ENCODE peak calls at places on chromosomes 5 and 9, in seven cellular contexts. One of them, this sample, is unnamed.

GRCh38 chr5:146426853-146427618 is 20.1 kb upstream of the TCERG1 start:
- DNase-seq in upper lobe of left lung: no peak
- DNase-seq in DMS153: no peak
- DNase-seq in ecto neural progenitor cell: no peak
- DNase-seq in K562: peak
- DNase-seq in non-pigmented ciliary epithelial cell: no peak
- DNase-seq in skeletal muscle cell: no peak
- DNase-seq in this sample: no peak

GRCh38 chr9:129411501-129412175 is 209.3 kb downstream of the C9orf50 start:
- DNase-seq in upper lobe of left lung: no peak
- DNase-seq in DMS153: no peak
- DNase-seq in ecto neural progenitor cell: no peak
- DNase-seq in K562: no peak
- DNase-seq in non-pigmented ciliary epithelial cell: no peak
- DNase-seq in skeletal muscle cell: no peak
- DNase-seq in this sample: no peak

GRCh38 chr5:139410886-139411835 is 7.3 kb upstream of the SPATA24 start:
- DNase-seq in upper lobe of left lung: no peak
- DNase-seq in DMS153: no peak
- DNase-seq in ecto neural progenitor cell: no peak
- DNase-seq in K562: no peak
- DNase-seq in non-pigmented ciliary epithelial cell: no peak
- DNase-seq in skeletal muscle cell: no peak
- DNase-seq in this sample: no peak

GRCh38 chr9:127457191-127457878 is 6.0 kb downstream of the LRSAM1 start:
- DNase-seq in upper lobe of left lung: no peak
- DNase-seq in DMS153: no peak
- DNase-seq in ecto neural progenitor cell: no peak
- DNase-seq in K562: no peak
- DNase-seq in non-pigmented ciliary epithelial cell: no peak
- DNase-seq in skeletal muscle cell: no peak
- DNase-seq in this sample: no peak

GRCh38 chr5:143031781-143032724 is 261.9 kb downstream of the ARHGAP26 start:
- DNase-seq in upper lobe of left lung: no peak
- DNase-seq in DMS153: no peak
- DNase-seq in ecto neural progenitor cell: no peak
- DNase-seq in K562: no peak
- DNase-seq in non-pigmented ciliary epithelial cell: no peak
- DNase-seq in skeletal muscle cell: no peak
- DNase-seq in this sample: no peak

GRCh38 chr5:152883061-152883460 is 478.0 kb upstream of the NMUR2 start:
- DNase-seq in upper lobe of left lung: no peak
- DNase-seq in DMS153: no peak
- DNase-seq in ecto neural progenitor cell: no peak
- DNase-seq in K562: no peak
- DNase-seq in non-pigmented ciliary epithelial cell: no peak
- DNase-seq in skeletal muscle cell: no peak
- DNase-seq in this sample: no peak

GRCh38 chr9:136525207-136525606 is 20.6 kb downstream of the NOTCH1 start:
- DNase-seq in upper lobe of left lung: no peak
- DNase-seq in DMS153: no peak
- DNase-seq in ecto neural progenitor cell: no peak
- DNase-seq in K562: no peak
- DNase-seq in non-pigmented ciliary epithelial cell: no peak
- DNase-seq in skeletal muscle cell: no peak
- DNase-seq in this sample: no peak

GRCh38 chr5:94900006-94900505 is 281.6 kb downstream of the SLF1 start:
- DNase-seq in upper lobe of left lung: no peak
- DNase-seq in DMS153: no peak
- DNase-seq in ecto neural progenitor cell: no peak
- DNase-seq in K562: no peak
- DNase-seq in non-pigmented ciliary epithelial cell: no peak
- DNase-seq in skeletal muscle cell: peak
- DNase-seq in this sample: no peak

GRCh38 chr5:17118631-17119030 is 98.8 kb upstream of the BASP1 start:
- DNase-seq in upper lobe of left lung: peak
- DNase-seq in DMS153: no peak
- DNase-seq in ecto neural progenitor cell: no peak
- DNase-seq in K562: peak
- DNase-seq in non-pigmented ciliary epithelial cell: peak
- DNase-seq in skeletal muscle cell: peak
- DNase-seq in this sample: peak

GRCh38 chr9:112012026-112012902 is 115.7 kb downstream of the UGCG start:
- DNase-seq in upper lobe of left lung: peak
- DNase-seq in DMS153: no peak
- DNase-seq in ecto neural progenitor cell: no peak
- DNase-seq in K562: peak
- DNase-seq in non-pigmented ciliary epithelial cell: peak
- DNase-seq in skeletal muscle cell: peak
- DNase-seq in this sample: peak

GRCh38 chr9:121450241-121450640 is 49.4 kb downstream of the GGTA1 start:
- DNase-seq in upper lobe of left lung: no peak
- DNase-seq in DMS153: peak
- DNase-seq in ecto neural progenitor cell: no peak
- DNase-seq in K562: no peak
- DNase-seq in non-pigmented ciliary epithelial cell: no peak
- DNase-seq in skeletal muscle cell: peak
- DNase-seq in this sample: no peak

GRCh38 chr9:131677445-131678180 is 62.3 kb downstream of the RAPGEF1 start:
- DNase-seq in upper lobe of left lung: no peak
- DNase-seq in DMS153: no peak
- DNase-seq in ecto neural progenitor cell: no peak
- DNase-seq in K562: no peak
- DNase-seq in non-pigmented ciliary epithelial cell: no peak
- DNase-seq in skeletal muscle cell: no peak
- DNase-seq in this sample: no peak

GRCh38 chr5:83777856-83778255 is 57.2 kb upstream of the HAPLN1 start:
- DNase-seq in upper lobe of left lung: no peak
- DNase-seq in DMS153: no peak
- DNase-seq in ecto neural progenitor cell: no peak
- DNase-seq in K562: no peak
- DNase-seq in non-pigmented ciliary epithelial cell: no peak
- DNase-seq in skeletal muscle cell: no peak
- DNase-seq in this sample: no peak

GRCh38 chr9:120383999-120384924 is 195.7 kb downstream of the CDK5RAP2 start:
- DNase-seq in upper lobe of left lung: peak
- DNase-seq in DMS153: no peak
- DNase-seq in ecto neural progenitor cell: no peak
- DNase-seq in K562: no peak
- DNase-seq in non-pigmented ciliary epithelial cell: no peak
- DNase-seq in skeletal muscle cell: no peak
- DNase-seq in this sample: no peak

GRCh38 chr9:110578896-110579752 is at the start of gene SVEP1:
- DNase-seq in upper lobe of left lung: peak
- DNase-seq in DMS153: no peak
- DNase-seq in ecto neural progenitor cell: peak
- DNase-seq in K562: no peak
- DNase-seq in non-pigmented ciliary epithelial cell: no peak
- DNase-seq in skeletal muscle cell: no peak
- DNase-seq in this sample: no peak

GRCh38 chr9:85043248-85043647 is 373.7 kb downstream of the NTRK2 start:
- DNase-seq in upper lobe of left lung: no peak
- DNase-seq in DMS153: no peak
- DNase-seq in ecto neural progenitor cell: no peak
- DNase-seq in K562: no peak
- DNase-seq in non-pigmented ciliary epithelial cell: no peak
- DNase-seq in skeletal muscle cell: no peak
- DNase-seq in this sample: no peak

GRCh38 chr5:78504726-78505431 is 143.7 kb downstream of the LHFPL2 start:
- DNase-seq in upper lobe of left lung: peak
- DNase-seq in DMS153: peak
- DNase-seq in ecto neural progenitor cell: no peak
- DNase-seq in K562: no peak
- DNase-seq in non-pigmented ciliary epithelial cell: peak
- DNase-seq in skeletal muscle cell: peak
- DNase-seq in this sample: peak

GRCh38 chr9:84668204-84669007 is 1.1 kb upstream of the NTRK2 start:
- DNase-seq in upper lobe of left lung: peak
- DNase-seq in DMS153: peak
- DNase-seq in ecto neural progenitor cell: peak
- DNase-seq in K562: no peak
- DNase-seq in non-pigmented ciliary epithelial cell: no peak
- DNase-seq in skeletal muscle cell: no peak
- DNase-seq in this sample: peak

GRCh38 chr5:20028506-20028905 is 40.5 kb upstream of the CDH18 start:
- DNase-seq in upper lobe of left lung: no peak
- DNase-seq in DMS153: no peak
- DNase-seq in ecto neural progenitor cell: no peak
- DNase-seq in K562: no peak
- DNase-seq in non-pigmented ciliary epithelial cell: no peak
- DNase-seq in skeletal muscle cell: no peak
- DNase-seq in this sample: no peak

GRCh38 chr9:129460323-129461261 is 160.3 kb downstream of the C9orf50 start:
- DNase-seq in upper lobe of left lung: peak
- DNase-seq in DMS153: peak
- DNase-seq in ecto neural progenitor cell: peak
- DNase-seq in K562: peak
- DNase-seq in non-pigmented ciliary epithelial cell: peak
- DNase-seq in skeletal muscle cell: peak
- DNase-seq in this sample: peak

GRCh38 chr9:93587651-93588347 is 11.4 kb downstream of the PHF2 start:
- DNase-seq in upper lobe of left lung: no peak
- DNase-seq in DMS153: no peak
- DNase-seq in ecto neural progenitor cell: peak
- DNase-seq in K562: peak
- DNase-seq in non-pigmented ciliary epithelial cell: no peak
- DNase-seq in skeletal muscle cell: no peak
- DNase-seq in this sample: no peak

GRCh38 chr5:65535529-65535987 is 27.4 kb downstream of the CENPK start:
- DNase-seq in upper lobe of left lung: no peak
- DNase-seq in DMS153: no peak
- DNase-seq in ecto neural progenitor cell: no peak
- DNase-seq in K562: no peak
- DNase-seq in non-pigmented ciliary epithelial cell: no peak
- DNase-seq in skeletal muscle cell: peak
- DNase-seq in this sample: no peak

GRCh38 chr9:133513214-133514088 is 11.3 kb downstream of the MYMK start:
- DNase-seq in upper lobe of left lung: no peak
- DNase-seq in DMS153: peak
- DNase-seq in ecto neural progenitor cell: no peak
- DNase-seq in K562: no peak
- DNase-seq in non-pigmented ciliary epithelial cell: no peak
- DNase-seq in skeletal muscle cell: no peak
- DNase-seq in this sample: no peak

GRCh38 chr9:8958358-8958757 is 1158.8 kb upstream of the DMAC1 start:
- DNase-seq in upper lobe of left lung: no peak
- DNase-seq in DMS153: no peak
- DNase-seq in ecto neural progenitor cell: no peak
- DNase-seq in K562: no peak
- DNase-seq in non-pigmented ciliary epithelial cell: no peak
- DNase-seq in skeletal muscle cell: no peak
- DNase-seq in this sample: no peak

GRCh38 chr5:141716009-141716408 is 34.0 kb upstream of the ARAP3 start:
- DNase-seq in upper lobe of left lung: no peak
- DNase-seq in DMS153: no peak
- DNase-seq in ecto neural progenitor cell: no peak
- DNase-seq in K562: no peak
- DNase-seq in non-pigmented ciliary epithelial cell: no peak
- DNase-seq in skeletal muscle cell: no peak
- DNase-seq in this sample: no peak